ENCODE peak calls at places on chromosomes 11 and 22, in seven cellular contexts. R, D, I, L, K, T and F are unnamed samples.
A peak's percentile ranks its signal among the peaks of the same experiment; 100 is the strongest.

GRCh38 chr11:123509737-123510578 is 79.9 kb downstream of the GRAMD1B start:
- DNase-seq in R (no peak), D (no peak), I (peak; percentile 20), L (no peak), K (no peak), T (peak; percentile 27), F (peak; percentile 45)

GRCh38 chr11:19519912-19520641 is 192.6 kb upstream of the NAV2 start:
- DNase-seq in R (no peak), D (peak; percentile 39), I (no peak), L (peak; percentile 33), K (no peak), T (no peak), F (no peak)

GRCh38 chr11:71467164-71467563 is 14.2 kb downstream of the NADSYN1 start:
- DNase-seq in R (no peak), D (no peak), I (no peak), L (no peak), K (no peak), T (no peak), F (no peak)

GRCh38 chr22:28999510-29000224 is 62.0 kb downstream of the C22orf31 start:
- DNase-seq in R (no peak), D (no peak), I (no peak), L (no peak), K (no peak), T (no peak), F (peak; percentile 19)

GRCh38 chr22:49724030-49724892 is 103.4 kb downstream of the BRD1 start:
- DNase-seq in R (no peak), D (no peak), I (no peak), L (no peak), K (no peak), T (peak; percentile 3), F (no peak)

GRCh38 chr22:45335021-45335818 is 25.5 kb downstream of the FAM118A start:
- DNase-seq in R (no peak), D (peak; percentile 83), I (no peak), L (no peak), K (no peak), T (no peak), F (peak; percentile 13)

GRCh38 chr11:535519-536454 is at the start of gene HRAS:
- DNase-seq in R (peak; percentile 97), D (peak; percentile 96), I (peak; percentile 94), L (peak; percentile 97), K (peak; percentile 54), T (peak; percentile 94), F (peak; percentile 98)

GRCh38 chr11:60864856-60865513 is 2.4 kb upstream of the ZP1 start:
- DNase-seq in R (peak; percentile 23), D (no peak), I (no peak), L (peak; percentile 31), K (no peak), T (no peak), F (no peak)

GRCh38 chr22:19178065-19178658 is 374 bp downstream of the SLC25A1 start:
- DNase-seq in R (peak; percentile 49), D (peak; percentile 52), I (peak; percentile 63), L (no peak), K (no peak), T (peak; percentile 25), F (peak; percentile 76)

GRCh38 chr22:48342732-48343131 is 1484.9 kb downstream of the BRD1 start:
- DNase-seq in R (no peak), D (no peak), I (no peak), L (peak; percentile 17), K (no peak), T (no peak), F (no peak)

GRCh38 chr11:42066113-42066512 is 606.7 kb upstream of the LRRC4C start:
- DNase-seq in R (no peak), D (no peak), I (peak; percentile 5), L (no peak), K (no peak), T (peak; percentile 39), F (no peak)

GRCh38 chr11:1086171-1087102 is 11.8 kb downstream of the MUC2 start:
- DNase-seq in R (no peak), D (peak; percentile 5), I (no peak), L (peak; percentile 18), K (no peak), T (no peak), F (no peak)

GRCh38 chr22:41048791-41049717 is 43.3 kb upstream of the EP300 start:
- DNase-seq in R (no peak), D (peak; percentile 76), I (peak; percentile 62), L (peak; percentile 82), K (peak; percentile 19), T (no peak), F (peak; percentile 75)

GRCh38 chr11:2975594-2975993 is 16.5 kb downstream of the NAP1L4 start:
- DNase-seq in R (peak; percentile 60), D (no peak), I (peak; percentile 47), L (no peak), K (no peak), T (peak; percentile 44), F (peak; percentile 36)

GRCh38 chr22:39292561-39293074 is 26.8 kb downstream of the RPL3 start:
- DNase-seq in R (no peak), D (peak; percentile 90), I (peak; percentile 97), L (peak; percentile 95), K (peak; percentile 80), T (peak; percentile 87), F (peak; percentile 78)

GRCh38 chr11:2664331-2664730 is 35.5 kb downstream of the KCNQ1OT1 start:
- DNase-seq in R (no peak), D (no peak), I (no peak), L (peak; percentile 29), K (no peak), T (no peak), F (no peak)

GRCh38 chr11:62127426-62127825 is 3.6 kb downstream of the INCENP start:
- DNase-seq in R (no peak), D (no peak), I (no peak), L (no peak), K (no peak), T (no peak), F (peak; percentile 3)

GRCh38 chr11:99383628-99384300 is 363.0 kb downstream of the CNTN5 start:
- DNase-seq in R (no peak), D (no peak), I (no peak), L (no peak), K (no peak), T (no peak), F (no peak)

GRCh38 chr11:107157146-107157808 is 139.0 kb upstream of the GUCY1A2 start:
- DNase-seq in R (no peak), D (no peak), I (no peak), L (no peak), K (no peak), T (no peak), F (no peak)

GRCh38 chr11:65221026-65221425 is 39.3 kb downstream of the CAPN1 start:
- DNase-seq in R (no peak), D (no peak), I (no peak), L (no peak), K (no peak), T (no peak), F (no peak)

GRCh38 chr11:127109796-127110195 is 109.2 kb upstream of the KIRREL3 start:
- DNase-seq in R (no peak), D (no peak), I (no peak), L (no peak), K (no peak), T (no peak), F (no peak)

GRCh38 chr11:34798985-34799384 is 117.2 kb downstream of the APIP start:
- DNase-seq in R (no peak), D (no peak), I (no peak), L (no peak), K (no peak), T (no peak), F (no peak)

GRCh38 chr11:10483584-10483983 is 28.5 kb downstream of the AMPD3 start:
- DNase-seq in R (no peak), D (no peak), I (no peak), L (no peak), K (no peak), T (no peak), F (no peak)

GRCh38 chr22:46064966-46065666 is 85.2 kb upstream of the PPARA start:
- DNase-seq in R (no peak), D (no peak), I (peak; percentile 77), L (peak; percentile 50), K (no peak), T (peak; percentile 35), F (no peak)

GRCh38 chr11:120170741-120171261 is 32.9 kb upstream of the TRIM29 start:
- DNase-seq in R (no peak), D (no peak), I (no peak), L (no peak), K (no peak), T (no peak), F (no peak)

GRCh38 chr22:48253136-48253535 is 1490.7 kb downstream of the TBC1D22A start:
- DNase-seq in R (no peak), D (no peak), I (no peak), L (no peak), K (no peak), T (no peak), F (no peak)

GRCh38 chr22:44668190-44668885 is 33.7 kb upstream of the PRR5 start:
- DNase-seq in R (no peak), D (peak; percentile 37), I (no peak), L (peak; percentile 64), K (no peak), T (no peak), F (peak; percentile 77)

GRCh38 chr22:47631571-47632102 is 869.2 kb downstream of the TBC1D22A start:
- DNase-seq in R (no peak), D (no peak), I (no peak), L (peak; percentile 11), K (no peak), T (peak; percentile 91), F (no peak)

GRCh38 chr11:131253885-131254204 is 116.6 kb upstream of the NTM start:
- DNase-seq in R (no peak), D (no peak), I (no peak), L (peak; percentile 39), K (no peak), T (no peak), F (peak; percentile 33)
- H3K4me3 ChIP-seq in R (no peak overlapping the region), D (no peak overlapping the region), I (no peak overlapping the region), L (no peak overlapping the region), K (no peak overlapping the region), T (no peak overlapping the region), F (no peak overlapping the region)

GRCh38 chr11:121299417-121299816 is 6.8 kb downstream of the SC5D start:
- DNase-seq in R (no peak), D (no peak), I (no peak), L (no peak), K (no peak), T (peak; percentile 77), F (no peak)
- H3K4me1 ChIP-seq in R (no peaks in the 10 kb centered on the region), D (peaks cover 4% of the 10 kb centered on the region), I (peaks cover 16% of the 10 kb centered on the region), L (peaks cover 2% of the 10 kb centered on the region), K (peaks cover 7% of the 10 kb centered on the region), T (peaks cover 26% of the 10 kb centered on the region), F (peaks cover 23% of the 10 kb centered on the region)

GRCh38 chr22:26168934-26169311 is 339 bp upstream of the SEZ6L start:
- DNase-seq in R (no peak), D (no peak), I (no peak), L (peak; percentile 26), K (no peak), T (no peak), F (no peak)
- H3K4me3 ChIP-seq in R (no peak overlapping the region), D (peak overlapping the region; percentile 50), I (no peak overlapping the region), L (no peak overlapping the region), K (peak overlapping the region; percentile 72), T (no peak overlapping the region), F (no peak overlapping the region)

DNA sequence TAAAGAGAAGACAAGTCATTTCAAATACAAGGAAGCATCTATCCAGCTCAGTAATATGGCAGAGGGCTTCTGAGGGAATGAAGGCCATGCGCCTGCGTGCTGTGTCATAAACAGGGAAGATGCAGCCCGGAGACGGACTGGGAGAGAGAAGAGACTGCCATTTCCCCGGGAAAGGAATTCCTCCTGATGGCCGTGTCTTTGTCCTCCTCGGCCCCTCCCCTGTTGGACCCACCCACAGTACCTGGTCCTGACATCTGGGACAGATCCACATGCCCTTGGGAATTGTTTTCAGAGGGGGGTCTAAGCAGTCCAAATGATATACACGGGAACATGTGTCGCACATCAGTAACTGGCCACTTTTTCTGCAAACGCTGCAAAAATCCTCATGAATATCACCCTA is 15.5 kb downstream of the LARGE2 start:
- DNase-seq in R (no peak), D (no peak), I (no peak), L (no peak), K (no peak), T (no peak), F (no peak)
- H3K4me1 ChIP-seq in R (no peaks in the 10 kb centered on the region), D (no peaks in the 10 kb centered on the region), I (peaks cover 22% of the 10 kb centered on the region), L (no peaks in the 10 kb centered on the region), K (no peaks in the 10 kb centered on the region), T (no peaks in the 10 kb centered on the region), F (peaks cover 4% of the 10 kb centered on the region)